ENCODE peak calls at places on chromosome 5, in five cellular contexts. X is IMR-90, K is neuronal stem cell, H is mesenchymal stem cell, N is H9. A is an unnamed sample.

GRCh38 chr5:73947876-73948275 is 321.9 kb downstream of the ARHGEF28 start:
- DNase-seq in X (no peak), K (no peak), H (no peak), N (no peak), A (no peak)

GRCh38 chr5:155906046-155906445 is 420.9 kb upstream of the SGCD start:
- DNase-seq in X (no peak), K (no peak), H (no peak), N (no peak), A (peak)

GRCh38 chr5:75965292-75965691 is 117.9 kb upstream of the SV2C start:
- DNase-seq in X (no peak), K (no peak), H (no peak), N (no peak), A (no peak)

GRCh38 chr5:163950248-163950647 is 444.8 kb downstream of the MAT2B start:
- DNase-seq in X (no peak), K (no peak), H (no peak), N (no peak), A (no peak)

GRCh38 chr5:115816226-115817042 is at the start of gene CDO1:
- DNase-seq in X (peak), K (peak), H (peak), N (peak), A (peak)

GRCh38 chr5:27241564-27242257 is 203.3 kb upstream of the CDH9 start:
- DNase-seq in X (peak), K (no peak), H (peak), N (no peak), A (peak)

GRCh38 chr5:154162475-154163217 is 27.9 kb upstream of the GALNT10 start:
- DNase-seq in X (no peak), K (no peak), H (peak), N (no peak), A (no peak)

GRCh38 chr5:58911270-58911669 is 328.4 kb downstream of the RAB3C start:
- DNase-seq in X (no peak), K (no peak), H (no peak), N (no peak), A (no peak)

GRCh38 chr5:1718669-1719068 is 81.0 kb downstream of the MRPL36 start:
- DNase-seq in X (no peak), K (no peak), H (peak), N (no peak), A (peak)

GRCh38 chr5:169098331-169099121 is 202.4 kb downstream of the SLIT3 start:
- DNase-seq in X (no peak), K (no peak), H (no peak), N (no peak), A (no peak)

GRCh38 chr5:86461169-86461956 is 156.4 kb upstream of the COX7C start:
- DNase-seq in X (no peak), K (no peak), H (peak), N (no peak), A (no peak)

GRCh38 chr5:112202694-112203093 is 216.4 kb downstream of the EPB41L4A start:
- DNase-seq in X (no peak), K (no peak), H (no peak), N (no peak), A (no peak)

GRCh38 chr5:36300181-36300926 is 1.3 kb downstream of the RANBP3L start:
- DNase-seq in X (peak), K (no peak), H (peak), N (no peak), A (no peak)

GRCh38 chr5:6361101-6361500 is 17.2 kb downstream of the MED10 start:
- DNase-seq in X (no peak), K (no peak), H (no peak), N (peak), A (no peak)

GRCh38 chr5:150279618-150280017 is 10.0 kb downstream of the CAMK2A start:
- DNase-seq in X (no peak), K (no peak), H (no peak), N (no peak), A (no peak)

GRCh38 chr5:52856564-52856963 is 68.8 kb downstream of the ITGA1 start:
- DNase-seq in X (peak), K (no peak), H (peak), N (no peak), A (no peak)

GRCh38 chr5:169695025-169695625 is 58.0 kb downstream of the DOCK2 start:
- DNase-seq in X (peak), K (no peak), H (no peak), N (no peak), A (no peak)

GRCh38 chr5:18745591-18745987 is 1111.3 kb downstream of the TAF11L14 start:
- DNase-seq in X (no peak), K (no peak), H (no peak), N (no peak), A (no peak)

GRCh38 chr5:86679529-86679928 is 61.8 kb downstream of the COX7C start:
- DNase-seq in X (peak), K (peak), H (peak), N (no peak), A (peak)

GRCh38 chr5:120852222-120852860 is 388.2 kb downstream of the PRR16 start:
- DNase-seq in X (no peak), K (no peak), H (no peak), N (peak), A (peak)

GRCh38 chr5:155726267-155726666 is 600.7 kb upstream of the SGCD start:
- DNase-seq in X (peak), K (peak), H (peak), N (peak), A (peak)

GRCh38 chr5:147567917-147568598 is 58.2 kb upstream of the DPYSL3 start:
- DNase-seq in X (peak), K (peak), H (peak), N (peak), A (peak)

GRCh38 chr5:159768243-159768642 is 148.0 kb upstream of the ADRA1B start:
- DNase-seq in X (peak), K (peak), H (no peak), N (peak), A (peak)
- H2BK5ac ChIP-seq in X (no peak), K (no peak), H (no peak), N (no peak), A (no peak)

GRCh38 chr5:8461543-8461942 is 592.6 kb downstream of the MTRR start:
- DNase-seq in X (no peak), K (no peak), H (no peak), N (no peak), A (no peak)

GRCh38 chr5:8456846-8457186 is 587.9 kb downstream of the MTRR start:
- DNase-seq in X (peak), K (no peak), H (no peak), N (no peak), A (no peak)

GRCh38 chr5:8458038-8458383 is 589.1 kb downstream of the MTRR start:
- DNase-seq in X (peak), K (no peak), H (no peak), N (no peak), A (no peak)

GRCh38 chr5:8462565-8462964 is 593.6 kb downstream of the MTRR start:
- DNase-seq in X (no peak), K (no peak), H (no peak), N (no peak), A (no peak)

DNA sequence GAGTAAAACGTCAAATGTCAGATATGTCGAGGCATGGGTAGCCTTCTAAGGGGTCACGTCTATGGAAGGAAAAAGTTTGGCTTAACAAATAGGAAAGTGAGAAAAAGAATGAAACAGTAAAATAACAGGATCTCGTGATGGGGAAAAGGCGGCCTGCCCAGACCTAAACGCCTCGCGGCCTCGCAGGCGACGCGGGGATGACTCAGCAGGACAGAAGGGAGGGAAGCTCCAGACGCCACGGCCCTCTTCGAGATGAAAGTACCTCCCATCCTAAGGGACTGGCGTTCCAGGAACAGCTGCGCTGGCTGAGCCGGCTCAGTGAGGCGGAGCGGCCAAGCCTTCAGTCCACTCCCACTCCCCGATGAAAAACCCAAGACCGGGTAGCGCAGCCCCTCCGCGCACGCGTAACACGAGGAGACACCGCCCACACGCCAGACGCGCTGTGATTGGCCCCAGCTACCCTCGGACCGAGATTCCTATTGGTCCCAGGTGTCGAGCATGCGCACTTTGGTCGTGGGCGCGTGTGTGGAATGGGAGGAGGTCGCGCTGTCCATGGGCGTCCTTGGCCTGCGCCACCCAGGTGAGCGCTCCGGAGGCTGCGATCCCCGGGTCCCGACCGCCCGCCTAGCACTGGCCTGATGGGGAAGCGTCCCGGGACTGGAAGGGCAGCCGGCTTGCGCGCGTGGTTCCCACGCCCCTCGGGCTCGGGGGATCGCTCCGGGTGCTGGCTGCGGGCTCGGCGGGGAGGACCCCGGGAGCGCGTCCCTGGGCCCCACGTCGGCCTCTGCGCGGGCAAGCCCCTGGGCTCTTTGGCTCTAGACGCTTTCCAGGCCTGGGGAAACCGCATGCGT is 588.5 kb downstream of the MTRR start:
- DNase-seq in X (peak), K (no peak), H (peak), N (peak), A (peak)
- H3K4ac ChIP-seq in X (peak), K (no peak), H (peak), N (no peak), A (no peak)

GRCh38 chr5:146345578-146346366 is 7.1 kb downstream of the POU4F3 start:
- DNase-seq in X (no peak), K (no peak), H (no peak), N (peak), A (peak)
- H2BK15ac ChIP-seq in X (no peak), K (no peak), H (no peak), N (no peak), A (no peak)

GRCh38 chr5:174623438-174624019 is 100.9 kb upstream of the MSX2 start:
- DNase-seq in X (no peak), K (no peak), H (no peak), N (no peak), A (no peak)
- H2BK5ac ChIP-seq in X (no peak), K (no peak), H (no peak), N (no peak), A (no peak)

GRCh38 chr5:61333351-61334223 is 1.5 kb downstream of the ZSWIM6 start:
- DNase-seq in X (no peak), K (peak), H (peak), N (no peak), A (peak)
- H3K4ac ChIP-seq in X (no peak), K (peak), H (peak), N (no peak), A (peak)

GRCh38 chr5:54753034-54753433 is 232.4 kb downstream of the ESM1 start:
- DNase-seq in X (peak), K (no peak), H (peak), N (no peak), A (no peak)
- H2BK15ac ChIP-seq in X (peak), K (no peak), H (no peak), N (no peak), A (no peak)

DNA sequence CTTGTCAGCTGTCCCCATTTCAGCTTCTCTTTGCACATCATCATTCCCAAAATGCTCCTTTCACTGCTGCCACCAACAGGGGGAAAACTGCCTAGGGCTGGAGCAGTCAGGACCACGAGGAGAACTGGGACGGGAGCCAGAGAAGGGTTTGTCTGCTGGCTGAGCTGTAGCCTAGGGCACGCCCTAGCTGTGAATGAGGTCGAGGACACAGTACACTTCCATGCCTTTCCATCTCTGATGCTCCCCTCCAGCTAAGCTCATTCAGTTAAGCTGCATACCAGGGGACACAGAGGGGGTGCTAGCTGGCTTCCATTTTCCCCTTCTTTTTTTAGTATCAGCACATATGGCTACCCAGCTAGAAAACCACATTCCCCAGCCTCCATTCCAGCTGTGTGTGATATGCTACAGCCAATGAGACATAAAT is 64.7 kb downstream of the STK10 start:
- DNase-seq in X (peak), K (no peak), H (peak), N (peak), A (peak)
- H2BK5ac ChIP-seq in X (no peak), K (no peak), H (no peak), N (no peak), A (no peak)

GRCh38 chr5:103354446-103354845 is 95.9 kb downstream of the MACIR start:
- DNase-seq in X (no peak), K (no peak), H (no peak), N (no peak), A (no peak)
- H3K4ac ChIP-seq in X (no peak), K (no peak), H (no peak), N (no peak), A (no peak)